ENCODE peak calls at places on chromosomes 1 and 21, in ten cellular contexts. O is Right ventricle myocardium inferior; A is stromal cell of bone marrow; Y is cardiac muscle cell; T is NCI-H1436; R is left cardiac atrium; F is stimulated activated CD8-positive, alpha-beta memory T cell treated with anti-CD3 and anti-CD28 coated beads, Interleukin-7, amount 100 ng/mL, for 1 hour; U is hepatic stellate cell; D is head of caudate nucleus; L is iPS-NIHi11. M is an unnamed sample.

GRCh38 chr1:230321741-230322420 is 104.3 kb downstream of the PGBD5 start:
- DNase-seq in O (no peak), A (no peak), Y (no peak), T (no peak), R (peak), F (no peak), U (no peak), D (no peak), L (no peak), M (peak)

GRCh38 chr1:65512967-65513777 is 92.7 kb downstream of the LEPR start:
- DNase-seq in O (no peak), A (no peak), Y (no peak), T (no peak), R (no peak), F (no peak), U (no peak), D (no peak), L (no peak), M (no peak)

GRCh38 chr1:205284420-205285144 is 37.0 kb downstream of the NUAK2 start:
- DNase-seq in O (peak), A (peak), Y (peak), T (peak), R (peak), F (peak), U (peak), D (peak), L (peak), M (peak)

GRCh38 chr1:168907053-168907452 is 178.0 kb upstream of the DPT start:
- DNase-seq in O (no peak), A (no peak), Y (no peak), T (no peak), R (no peak), F (no peak), U (no peak), D (no peak), L (no peak), M (no peak)

GRCh38 chr1:227947425-227947677 is 381 bp downstream of the WNT9A start:
- DNase-seq in O (no peak), A (no peak), Y (no peak), T (no peak), R (no peak), F (no peak), U (no peak), D (no peak), L (no peak), M (no peak)

GRCh38 chr1:172498858-172499257 is 34.1 kb upstream of the SUCO start:
- DNase-seq in O (no peak), A (no peak), Y (no peak), T (no peak), R (no peak), F (no peak), U (no peak), D (no peak), L (no peak), M (no peak)

GRCh38 chr1:16718908-16719533 is 21.3 kb upstream of the RNU1-4 start:
- DNase-seq in O (no peak), A (no peak), Y (no peak), T (no peak), R (no peak), F (no peak), U (peak), D (no peak), L (peak), M (peak)

GRCh38 chr1:235227414-235227813 is 66.4 kb upstream of the RBM34 start:
- DNase-seq in O (no peak), A (no peak), Y (no peak), T (no peak), R (no peak), F (no peak), U (no peak), D (no peak), L (no peak), M (no peak)

GRCh38 chr1:192550922-192551534 is 24.5 kb upstream of the RGS1 start:
- DNase-seq in O (no peak), A (peak), Y (peak), T (no peak), R (no peak), F (no peak), U (peak), D (no peak), L (no peak), M (no peak)

GRCh38 chr1:26771643-26772321 is 16.0 kb upstream of the PIGV start:
- DNase-seq in O (no peak), A (peak), Y (peak), T (peak), R (peak), F (no peak), U (peak), D (peak), L (peak), M (no peak)

GRCh38 chr21:46113497-46114176 is 15.7 kb downstream of the COL6A2 start:
- DNase-seq in O (no peak), A (no peak), Y (no peak), T (no peak), R (peak), F (no peak), U (no peak), D (peak), L (no peak), M (peak)

GRCh38 chr1:8702121-8702520 is 115.3 kb downstream of the RERE start:
- DNase-seq in O (no peak), A (no peak), Y (peak), T (no peak), R (no peak), F (no peak), U (no peak), D (no peak), L (peak), M (no peak)

GRCh38 chr1:82485591-82486369 is 685.0 kb downstream of the ADGRL2 start:
- DNase-seq in O (peak), A (no peak), Y (peak), T (no peak), R (peak), F (no peak), U (no peak), D (no peak), L (peak), M (peak)

GRCh38 chr1:12159826-12160225 is 7.0 kb upstream of the TNFRSF1B start:
- DNase-seq in O (peak), A (no peak), Y (no peak), T (no peak), R (no peak), F (no peak), U (no peak), D (no peak), L (no peak), M (no peak)

GRCh38 chr1:10762875-10763274 is 33.6 kb downstream of the CASZ1 start:
- DNase-seq in O (no peak), A (no peak), Y (no peak), T (no peak), R (no peak), F (no peak), U (no peak), D (no peak), L (no peak), M (no peak)

GRCh38 chr21:44370027-44370735 is 16.8 kb downstream of the TRPM2 start:
- DNase-seq in O (no peak), A (peak), Y (peak), T (peak), R (no peak), F (no peak), U (peak), D (peak), L (peak), M (no peak)

GRCh38 chr1:204251926-204252689 is 38.3 kb upstream of the GOLT1A start:
- DNase-seq in O (no peak), A (no peak), Y (no peak), T (no peak), R (no peak), F (no peak), U (no peak), D (no peak), L (no peak), M (no peak)

GRCh38 chr1:229640455-229640854 is 14.4 kb downstream of the URB2 start:
- DNase-seq in O (peak), A (no peak), Y (no peak), T (no peak), R (no peak), F (no peak), U (no peak), D (no peak), L (no peak), M (peak)

GRCh38 chr1:34885405-34886247 is 26.1 kb upstream of the SMIM12 start:
- DNase-seq in O (no peak), A (no peak), Y (peak), T (no peak), R (peak), F (peak), U (peak), D (peak), L (peak), M (peak)

GRCh38 chr1:33712176-33712575 is 151.7 kb upstream of the HMGB4 start:
- DNase-seq in O (no peak), A (no peak), Y (no peak), T (no peak), R (no peak), F (no peak), U (no peak), D (no peak), L (peak), M (no peak)

GRCh38 chr1:39104158-39105060 is 78.3 kb downstream of the NDUFS5 start:
- DNase-seq in O (no peak), A (no peak), Y (no peak), T (no peak), R (no peak), F (no peak), U (peak), D (peak), L (no peak), M (peak)

GRCh38 chr21:40053007-40053406 is 185.8 kb downstream of the PCP4 start:
- DNase-seq in O (peak), A (no peak), Y (no peak), T (no peak), R (peak), F (no peak), U (no peak), D (no peak), L (no peak), M (peak)

M was measured in heart left ventricle.